ENCODE peak calls at places on chromosomes 5 and 9, in six cellular contexts. O, C, V, R, M and E are unnamed samples.

GRCh38 chr5:124093658-124094057 is 581.7 kb downstream of the CSNK1G3 start:
- DNase-seq in O (no peak), C (no peak), V (no peak), R (no peak), M (no peak), E (no peak)

GRCh38 chr9:123031963-123032362 is 1.5 kb upstream of the GPR21 start:
- DNase-seq in O (no peak), C (no peak), V (no peak), R (no peak), M (no peak), E (no peak)

GRCh38 chr9:6160579-6160978 is 55.0 kb upstream of the IL33 start:
- DNase-seq in O (no peak), C (no peak), V (no peak), R (no peak), M (no peak), E (no peak)

GRCh38 chr5:168085321-168086040 is 206.0 kb upstream of the WWC1 start:
- DNase-seq in O (no peak), C (no peak), V (no peak), R (no peak), M (no peak), E (no peak)

GRCh38 chr9:130895481-130896232 is 955 bp downstream of the QRFP start:
- DNase-seq in O (no peak), C (no peak), V (no peak), R (no peak), M (no peak), E (no peak)

GRCh38 chr5:36948041-36948440 is 71.5 kb downstream of the NIPBL start:
- DNase-seq in O (peak), C (no peak), V (no peak), R (no peak), M (no peak), E (no peak)

GRCh38 chr5:140341591-140341990 is 4.8 kb downstream of the HBEGF start:
- DNase-seq in O (no peak), C (no peak), V (no peak), R (no peak), M (no peak), E (no peak)

GRCh38 chr9:18824095-18824666 is 208.8 kb downstream of the SAXO1 start:
- DNase-seq in O (no peak), C (no peak), V (no peak), R (no peak), M (no peak), E (no peak)

GRCh38 chr5:176596689-176597416 is 13.1 kb downstream of the GPRIN1 start:
- DNase-seq in O (peak), C (peak), V (peak), R (no peak), M (peak), E (peak)

GRCh38 chr5:59317023-59317771 is 576.3 kb downstream of the PDE4D start:
- DNase-seq in O (peak), C (no peak), V (no peak), R (peak), M (no peak), E (no peak)

GRCh38 chr5:145697251-145698016 is 137.7 kb downstream of the PRELID2 start:
- DNase-seq in O (peak), C (no peak), V (no peak), R (no peak), M (no peak), E (no peak)

GRCh38 chr9:121285835-121286687 is 18.1 kb downstream of the GSN start:
- DNase-seq in O (peak), C (no peak), V (no peak), R (no peak), M (no peak), E (no peak)

GRCh38 chr5:132289097-132289496 is 5.1 kb upstream of the SLC22A4 start:
- DNase-seq in O (peak), C (no peak), V (no peak), R (no peak), M (no peak), E (no peak)

GRCh38 chr9:115757461-115757860 is 396.1 kb upstream of the PAPPA start:
- DNase-seq in O (peak), C (no peak), V (no peak), R (no peak), M (no peak), E (no peak)

GRCh38 chr9:123825337-123825736 is 104.6 kb downstream of the DENND1A start:
- DNase-seq in O (peak), C (no peak), V (no peak), R (no peak), M (no peak), E (no peak)

GRCh38 chr9:111945216-111945615 is 48.6 kb downstream of the UGCG start:
- DNase-seq in O (no peak), C (no peak), V (no peak), R (no peak), M (no peak), E (peak)

GRCh38 chr5:172853355-172853975 is 19.4 kb downstream of the ERGIC1 start:
- DNase-seq in O (peak), C (no peak), V (no peak), R (no peak), M (no peak), E (no peak)